ENCODE peak calls at places on chromosomes 3 and 15, in ten cellular contexts. One of them, this sample, is unnamed.

GRCh38 chr15:98955980-98956723 is 51.4 kb downstream of the PGPEP1L start:
- DNase-seq in MM.1S: no peak
- DNase-seq in fibroblast of lung: no peak
- DNase-seq in OCI-LY7: no peak
- DNase-seq in IMR-90: no peak
- DNase-seq in astrocyte: no peak
- DNase-seq in DND-41: peak
- DNase-seq in H9: no peak
- DNase-seq in mammary epithelial cell: no peak
- DNase-seq in neuronal stem cell: no peak
- DNase-seq in this sample: no peak

GRCh38 chr3:180403156-180403555 is 198.8 kb upstream of the TTC14 start:
- DNase-seq in IMR-90: no peak
- DNase-seq in astrocyte: no peak
- DNase-seq in OCI-LY7: no peak
- DNase-seq in MM.1S: no peak
- DNase-seq in DND-41: no peak
- DNase-seq in neuronal stem cell: no peak
- DNase-seq in H9: no peak
- DNase-seq in fibroblast of lung: no peak
- DNase-seq in mammary epithelial cell: peak
- DNase-seq in this sample: no peak

GRCh38 chr15:55743615-55743978 is 645 bp upstream of the PRTG start:
- DNase-seq in MM.1S: no peak
- DNase-seq in mammary epithelial cell: no peak
- DNase-seq in H9: no peak
- DNase-seq in fibroblast of lung: no peak
- DNase-seq in astrocyte: no peak
- DNase-seq in IMR-90: no peak
- DNase-seq in OCI-LY7: no peak
- DNase-seq in DND-41: no peak
- DNase-seq in neuronal stem cell: no peak
- DNase-seq in this sample: no peak

GRCh38 chr3:194661374-194661773 is 10.6 kb downstream of the LSG1 start:
- DNase-seq in astrocyte: no peak
- DNase-seq in IMR-90: no peak
- DNase-seq in MM.1S: no peak
- DNase-seq in H9: no peak
- DNase-seq in DND-41: no peak
- DNase-seq in neuronal stem cell: no peak
- DNase-seq in OCI-LY7: no peak
- DNase-seq in fibroblast of lung: no peak
- DNase-seq in mammary epithelial cell: no peak
- DNase-seq in this sample: no peak

GRCh38 chr3:98734737-98735136 is 28.4 kb upstream of the ST3GAL6 start:
- DNase-seq in astrocyte: peak
- DNase-seq in neuronal stem cell: no peak
- DNase-seq in OCI-LY7: no peak
- DNase-seq in MM.1S: peak
- DNase-seq in DND-41: no peak
- DNase-seq in fibroblast of lung: peak
- DNase-seq in IMR-90: no peak
- DNase-seq in H9: no peak
- DNase-seq in mammary epithelial cell: no peak
- DNase-seq in this sample: no peak

GRCh38 chr3:112979244-112979832 is 4.4 kb upstream of the CD200R1 start:
- DNase-seq in H9: no peak
- DNase-seq in mammary epithelial cell: peak
- DNase-seq in MM.1S: peak
- DNase-seq in OCI-LY7: peak
- DNase-seq in neuronal stem cell: peak
- DNase-seq in IMR-90: peak
- DNase-seq in DND-41: no peak
- DNase-seq in astrocyte: peak
- DNase-seq in fibroblast of lung: peak
- DNase-seq in this sample: peak

GRCh38 chr3:21995079-21995607 is 244.1 kb upstream of the ZNF385D start:
- DNase-seq in H9: no peak
- DNase-seq in astrocyte: no peak
- DNase-seq in neuronal stem cell: no peak
- DNase-seq in fibroblast of lung: no peak
- DNase-seq in OCI-LY7: no peak
- DNase-seq in MM.1S: no peak
- DNase-seq in DND-41: no peak
- DNase-seq in IMR-90: no peak
- DNase-seq in mammary epithelial cell: no peak
- DNase-seq in this sample: no peak

GRCh38 chr15:86382341-86382740 is 302.7 kb downstream of the AGBL1 start:
- DNase-seq in mammary epithelial cell: no peak
- DNase-seq in IMR-90: no peak
- DNase-seq in fibroblast of lung: no peak
- DNase-seq in MM.1S: no peak
- DNase-seq in astrocyte: no peak
- DNase-seq in neuronal stem cell: peak
- DNase-seq in OCI-LY7: no peak
- DNase-seq in H9: no peak
- DNase-seq in DND-41: no peak
- DNase-seq in this sample: no peak

GRCh38 chr3:32603064-32603463 is 32.4 kb upstream of the DYNC1LI1 start:
- DNase-seq in IMR-90: no peak
- DNase-seq in DND-41: no peak
- DNase-seq in H9: no peak
- DNase-seq in fibroblast of lung: no peak
- DNase-seq in OCI-LY7: no peak
- DNase-seq in neuronal stem cell: no peak
- DNase-seq in mammary epithelial cell: no peak
- DNase-seq in astrocyte: no peak
- DNase-seq in MM.1S: no peak
- DNase-seq in this sample: peak

GRCh38 chr3:98732239-98733054 is 30.7 kb upstream of the ST3GAL6 start:
- DNase-seq in mammary epithelial cell: peak
- DNase-seq in H9: peak
- DNase-seq in MM.1S: peak
- DNase-seq in fibroblast of lung: peak
- DNase-seq in IMR-90: no peak
- DNase-seq in astrocyte: peak
- DNase-seq in DND-41: peak
- DNase-seq in OCI-LY7: no peak
- DNase-seq in neuronal stem cell: peak
- DNase-seq in this sample: peak

GRCh38 chr15:78067328-78068241 is 9.9 kb downstream of the TBC1D2B start:
- DNase-seq in astrocyte: peak
- DNase-seq in DND-41: no peak
- DNase-seq in neuronal stem cell: no peak
- DNase-seq in IMR-90: no peak
- DNase-seq in OCI-LY7: no peak
- DNase-seq in fibroblast of lung: peak
- DNase-seq in mammary epithelial cell: no peak
- DNase-seq in MM.1S: no peak
- DNase-seq in H9: no peak
- DNase-seq in this sample: no peak

GRCh38 chr15:57591822-57592367 is at the start of gene MYZAP:
- DNase-seq in DND-41: no peak
- DNase-seq in H9: peak
- DNase-seq in fibroblast of lung: peak
- DNase-seq in OCI-LY7: no peak
- DNase-seq in IMR-90: no peak
- DNase-seq in astrocyte: no peak
- DNase-seq in mammary epithelial cell: no peak
- DNase-seq in neuronal stem cell: peak
- DNase-seq in MM.1S: no peak
- DNase-seq in this sample: peak

GRCh38 chr3:52023860-52024764 is 28.4 kb upstream of the RPL29 start:
- DNase-seq in neuronal stem cell: no peak
- DNase-seq in MM.1S: no peak
- DNase-seq in OCI-LY7: peak
- DNase-seq in IMR-90: no peak
- DNase-seq in H9: no peak
- DNase-seq in astrocyte: no peak
- DNase-seq in mammary epithelial cell: no peak
- DNase-seq in fibroblast of lung: no peak
- DNase-seq in DND-41: no peak
- DNase-seq in this sample: no peak

DNA sequence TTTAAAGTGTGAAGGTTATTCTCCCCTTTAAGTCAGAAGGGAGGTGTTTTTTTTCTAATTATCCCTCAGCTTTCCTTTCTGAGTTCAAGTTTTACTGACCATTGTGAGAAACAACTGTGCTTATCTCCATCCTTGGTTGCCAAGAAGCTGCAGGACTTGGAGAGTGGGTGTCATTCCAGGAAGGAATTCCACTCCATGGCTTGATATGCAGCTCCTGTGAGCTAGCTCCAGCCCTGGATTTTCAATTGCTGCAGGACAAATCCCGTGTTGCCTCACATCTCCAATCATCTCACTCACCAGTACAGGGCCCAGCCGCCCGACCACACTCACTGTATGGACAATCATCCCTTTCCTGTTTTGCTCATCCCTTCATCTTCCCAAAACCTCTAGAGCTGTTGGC is 122.5 kb downstream of the IGSF11 start:
- DNase-seq in H9: no peak
- DNase-seq in OCI-LY7: no peak
- DNase-seq in fibroblast of lung: no peak
- DNase-seq in mammary epithelial cell: no peak
- DNase-seq in astrocyte: no peak
- DNase-seq in neuronal stem cell: no peak
- DNase-seq in DND-41: no peak
- DNase-seq in IMR-90: no peak
- DNase-seq in MM.1S: no peak
- DNase-seq in this sample: no peak
- H2AFZ ChIP-seq in H9: no peak
- H2AFZ ChIP-seq in OCI-LY7: no peak
- H2AFZ ChIP-seq in fibroblast of lung: no peak
- H2AFZ ChIP-seq in mammary epithelial cell: no peak
- H2AFZ ChIP-seq in astrocyte: no peak
- H2AFZ ChIP-seq in neuronal stem cell: no peak
- H2AFZ ChIP-seq in DND-41: no peak
- H2AFZ ChIP-seq in IMR-90: no peak
- H2AFZ ChIP-seq in MM.1S: no peak
- H2AFZ ChIP-seq in this sample: no peak

DNA sequence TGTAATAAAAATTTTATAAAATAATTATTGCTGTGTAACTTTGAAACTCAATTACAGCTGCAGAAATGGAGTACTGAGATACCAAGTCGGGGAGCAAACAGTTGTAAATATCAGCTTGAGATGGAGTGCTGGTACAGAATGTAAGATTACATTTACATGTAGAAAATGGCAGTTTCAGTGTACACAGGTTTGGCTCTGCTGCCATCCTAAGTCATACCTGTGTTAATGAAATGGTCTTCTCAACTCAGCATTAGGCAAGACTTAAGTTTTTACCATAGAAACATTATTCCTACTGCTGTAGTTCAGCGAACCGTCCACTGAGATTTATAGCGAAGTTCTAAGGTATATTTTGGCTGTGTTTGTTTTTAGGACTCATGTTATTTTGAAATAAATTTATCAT is 110.1 kb upstream of the TBL1XR1 start:
- DNase-seq in DND-41: no peak
- DNase-seq in astrocyte: no peak
- DNase-seq in mammary epithelial cell: no peak
- DNase-seq in fibroblast of lung: no peak
- DNase-seq in MM.1S: no peak
- DNase-seq in OCI-LY7: no peak
- DNase-seq in H9: no peak
- DNase-seq in neuronal stem cell: no peak
- DNase-seq in IMR-90: no peak
- DNase-seq in this sample: no peak
- H2AFZ ChIP-seq in DND-41: peak
- H2AFZ ChIP-seq in astrocyte: no peak
- H2AFZ ChIP-seq in mammary epithelial cell: no peak
- H2AFZ ChIP-seq in fibroblast of lung: no peak
- H2AFZ ChIP-seq in MM.1S: no peak
- H2AFZ ChIP-seq in OCI-LY7: peak
- H2AFZ ChIP-seq in H9: no peak
- H2AFZ ChIP-seq in neuronal stem cell: no peak
- H2AFZ ChIP-seq in IMR-90: no peak
- H2AFZ ChIP-seq in this sample: no peak

GRCh38 chr3:101300073-101300472 is 20.3 kb downstream of the IMPG2 start:
- DNase-seq in neuronal stem cell: no peak
- DNase-seq in IMR-90: no peak
- DNase-seq in astrocyte: no peak
- DNase-seq in fibroblast of lung: no peak
- DNase-seq in mammary epithelial cell: no peak
- DNase-seq in OCI-LY7: no peak
- DNase-seq in MM.1S: no peak
- DNase-seq in H9: peak
- DNase-seq in DND-41: no peak
- DNase-seq in this sample: no peak
- H2AFZ ChIP-seq in neuronal stem cell: no peak
- H2AFZ ChIP-seq in IMR-90: no peak
- H2AFZ ChIP-seq in astrocyte: no peak
- H2AFZ ChIP-seq in fibroblast of lung: no peak
- H2AFZ ChIP-seq in mammary epithelial cell: no peak
- H2AFZ ChIP-seq in OCI-LY7: no peak
- H2AFZ ChIP-seq in MM.1S: no peak
- H2AFZ ChIP-seq in H9: no peak
- H2AFZ ChIP-seq in DND-41: no peak
- H2AFZ ChIP-seq in this sample: no peak

GRCh38 chr3:159762238-159762637 is 226.4 kb upstream of the IL12A start:
- DNase-seq in DND-41: no peak
- DNase-seq in H9: no peak
- DNase-seq in OCI-LY7: no peak
- DNase-seq in MM.1S: no peak
- DNase-seq in fibroblast of lung: peak
- DNase-seq in astrocyte: peak
- DNase-seq in IMR-90: no peak
- DNase-seq in neuronal stem cell: no peak
- DNase-seq in mammary epithelial cell: no peak
- DNase-seq in this sample: no peak

GRCh38 chr3:159762981-159763465 is 225.6 kb upstream of the IL12A start:
- DNase-seq in mammary epithelial cell: peak
- DNase-seq in neuronal stem cell: peak
- DNase-seq in astrocyte: peak
- DNase-seq in MM.1S: peak
- DNase-seq in DND-41: no peak
- DNase-seq in H9: peak
- DNase-seq in fibroblast of lung: peak
- DNase-seq in IMR-90: peak
- DNase-seq in OCI-LY7: no peak
- DNase-seq in this sample: peak

GRCh38 chr3:159765025-159765859 is 223.4 kb upstream of the IL12A start:
- DNase-seq in H9: peak
- DNase-seq in OCI-LY7: no peak
- DNase-seq in MM.1S: no peak
- DNase-seq in astrocyte: peak
- DNase-seq in IMR-90: peak
- DNase-seq in neuronal stem cell: peak
- DNase-seq in DND-41: no peak
- DNase-seq in mammary epithelial cell: peak
- DNase-seq in fibroblast of lung: peak
- DNase-seq in this sample: peak

GRCh38 chr3:159764211-159765024 is 224.2 kb upstream of the IL12A start:
- DNase-seq in MM.1S: no peak
- DNase-seq in neuronal stem cell: peak
- DNase-seq in fibroblast of lung: peak
- DNase-seq in DND-41: no peak
- DNase-seq in IMR-90: peak
- DNase-seq in mammary epithelial cell: peak
- DNase-seq in OCI-LY7: no peak
- DNase-seq in astrocyte: peak
- DNase-seq in H9: no peak
- DNase-seq in this sample: peak

GRCh38 chr3:159763466-159764210 is 225.0 kb upstream of the IL12A start:
- DNase-seq in OCI-LY7: no peak
- DNase-seq in H9: peak
- DNase-seq in mammary epithelial cell: peak
- DNase-seq in IMR-90: peak
- DNase-seq in fibroblast of lung: peak
- DNase-seq in astrocyte: peak
- DNase-seq in MM.1S: peak
- DNase-seq in DND-41: no peak
- DNase-seq in neuronal stem cell: peak
- DNase-seq in this sample: peak
- H2AFZ ChIP-seq in OCI-LY7: peak
- H2AFZ ChIP-seq in H9: no peak
- H2AFZ ChIP-seq in mammary epithelial cell: peak
- H2AFZ ChIP-seq in IMR-90: peak
- H2AFZ ChIP-seq in fibroblast of lung: peak
- H2AFZ ChIP-seq in astrocyte: peak
- H2AFZ ChIP-seq in MM.1S: peak
- H2AFZ ChIP-seq in DND-41: no peak
- H2AFZ ChIP-seq in neuronal stem cell: peak
- H2AFZ ChIP-seq in this sample: peak